ENCODE peak calls at places on chromosomes 4 and X, in four cellular contexts. B is NCI-H524; D is ecto neural progenitor cell; V is activated T-helper 2 cell treated with anti-CD3 and anti-CD28 coated beads, Interferon-gamma antibody, Interleukin-2, Interleukin-4, amounts not matched to agents 10 μg/mL and 5 μg/mL and 100 μg/mL, durations not matched to agents 14 hours and 24 hours and 36 hours. L is an unnamed sample.

GRCh38 chr4:52058275-52058674 is 7.2 kb downstream of the SPATA18 start:
- DNase-seq in B (no peak), D (no peak), V (no peak), L (no peak)

GRCh38 chrX:11381464-11381863 is 88.3 kb downstream of the AMELX start:
- DNase-seq in B (peak; percentile 8), D (no peak), V (no peak), L (peak; percentile 22)

GRCh38 chrX:135112096-135112729 is 8.1 kb downstream of the ETDB start:
- DNase-seq in B (no peak), D (no peak), V (no peak), L (peak; percentile 34)

GRCh38 chr4:119626943-119627266 is 1.7 kb downstream of the PDE5A start:
- DNase-seq in V (no peak), D (no peak), B (no peak), L (no peak)

GRCh38 chr4:158578476-158578875 is 56.8 kb downstream of the RXFP1 start:
- DNase-seq in V (no peak), D (no peak), B (no peak), L (no peak)

GRCh38 chr4:188439641-188440311 is 300.5 kb downstream of the TRIML1 start:
- DNase-seq in D (no peak), B (peak; percentile 60), V (no peak), L (no peak)

GRCh38 chr4:40227284-40227683 is 30.5 kb downstream of the RHOH start:
- DNase-seq in V (peak; percentile 50), B (no peak), D (no peak), L (no peak)

GRCh38 chr4:84730375-84730774 is 147.4 kb downstream of the CDS1 start:
- DNase-seq in D (no peak), B (no peak), V (no peak), L (no peak)

GRCh38 chr4:149631629-149632028 is 184.0 kb downstream of the IQCM start:
- DNase-seq in D (no peak), B (no peak), V (no peak), L (no peak)

GRCh38 chrX:23554304-23554703 is 113.0 kb upstream of the PRDX4 start:
- DNase-seq in V (no peak), D (no peak), B (no peak), L (no peak)

GRCh38 chr4:88592600-88593448 is 544 bp downstream of the HERC3 start:
- DNase-seq in D (peak; percentile 76), B (no peak), V (peak; percentile 72), L (peak; percentile 64)

GRCh38 chr4:40196724-40197281 is at the start of gene RHOH:
- DNase-seq in V (peak; percentile 72), B (no peak), D (peak; percentile 56), L (no peak)

GRCh38 chr4:3204021-3204431 is 44.9 kb upstream of the MSANTD1 start:
- DNase-seq in V (no peak), B (no peak), D (no peak), L (no peak)

GRCh38 chrX:77003956-77004355 is 443.2 kb upstream of the FGF16 start:
- DNase-seq in D (no peak), V (peak; percentile 9), B (no peak), L (no peak)

GRCh38 chr4:81164126-81164525 is 50.9 kb downstream of the PRKG2 start:
- DNase-seq in D (no peak), V (no peak), B (no peak), L (no peak)

GRCh38 chr4:43816107-43816506 is 632.5 kb downstream of the KCTD8 start:
- DNase-seq in B (no peak), D (no peak), V (no peak), L (no peak)